ENCODE peak calls at places on chromosomes 2 and 18, in five cellular contexts. D is upper lobe of right lung, X is heart left ventricle, R is HCT116, Z is tibial nerve. Q is an unnamed sample. For H3K4me1 and H3K9me3, the result is how much of the 10 kb centered on the place peaks cover.

GRCh38 chr2:231257763-231258162 is 59.3 kb downstream of the ARMC9 start:
- DNase-seq in R (no peak), Z (no peak), D (no peak), X (no peak), Q (no peak)

GRCh38 chr2:41381701-41382100 is 666.1 kb upstream of the PKDCC start:
- DNase-seq in R (no peak), X (no peak), D (no peak), Z (no peak), Q (no peak)

GRCh38 chr2:231987088-231987788 is 25.7 kb downstream of the DIS3L2 start:
- DNase-seq in R (no peak), D (no peak), Z (no peak), X (no peak), Q (no peak)

GRCh38 chr2:222756951-222757645 is 85.6 kb downstream of the MOGAT1 start:
- DNase-seq in D (no peak), R (peak), Z (no peak), X (no peak), Q (no peak)

GRCh38 chr18:41645600-41646360 is 309.3 kb upstream of the PIK3C3 start:
- DNase-seq in Z (no peak), D (no peak), R (no peak), X (no peak), Q (no peak)

GRCh38 chr2:102488063-102488462 is 15.0 kb downstream of the SLC9A4 start:
- DNase-seq in Z (no peak), X (no peak), R (no peak), D (no peak), Q (no peak)

GRCh38 chr18:54089749-54090459 is 134.6 kb downstream of the MBD2 start:
- DNase-seq in Z (no peak), X (no peak), D (no peak), R (no peak), Q (no peak)

GRCh38 chr2:237432484-237433092 is 18.6 kb upstream of the COL6A3 start:
- DNase-seq in Z (no peak), R (peak), X (no peak), D (no peak), Q (no peak)

GRCh38 chr2:98412751-98413445 is 31.8 kb upstream of the INPP4A start:
- DNase-seq in R (peak), D (no peak), X (no peak), Z (peak), Q (no peak)

GRCh38 chr2:239186516-239186915 is 214.3 kb downstream of the HDAC4 start:
- DNase-seq in D (peak), Z (no peak), X (no peak), R (no peak), Q (no peak)

GRCh38 chr2:147182260-147182659 is 662.6 kb upstream of the ACVR2A start:
- DNase-seq in D (no peak), X (no peak), R (no peak), Z (no peak), Q (no peak)

GRCh38 chr2:38267270-38267925 is 109.7 kb downstream of the ATL2 start:
- DNase-seq in Z (no peak), D (no peak), X (no peak), R (no peak), Q (no peak)

GRCh38 chr18:36294031-36294430 is 3.5 kb upstream of the FHOD3 start:
- DNase-seq in X (no peak), D (no peak), Z (no peak), R (no peak), Q (no peak)

GRCh38 chr2:119820275-119820674 is 60.6 kb downstream of the PTPN4 start:
- DNase-seq in X (no peak), D (no peak), R (no peak), Z (no peak), Q (no peak)

GRCh38 chr2:182784777-182785176 is 68.7 kb downstream of the DNAJC10 start:
- DNase-seq in R (peak), Z (no peak), D (no peak), X (no peak), Q (no peak)

GRCh38 chr2:120760446-120761135 is 24.9 kb downstream of the GLI2 start:
- DNase-seq in Z (peak), X (peak), R (no peak), D (peak), Q (no peak)

GRCh38 chr2:9318461-9319337 is 104.6 kb downstream of the ITGB1BP1 start:
- DNase-seq in D (no peak), Z (peak), X (peak), R (no peak), Q (no peak)

GRCh38 chr18:61738488-61738887 is 154.3 kb downstream of the RNF152 start:
- DNase-seq in D (no peak), X (no peak), R (no peak), Z (peak), Q (no peak)

GRCh38 chr2:235669269-235669831 is 175.5 kb downstream of the AGAP1 start:
- DNase-seq in R (peak), Z (peak), D (peak), X (peak), Q (no peak)

GRCh38 chr2:158144914-158145625 is 43.4 kb downstream of the UPP2 start:
- DNase-seq in D (no peak), Z (no peak), R (peak), X (no peak), Q (no peak)

GRCh38 chr2:30611572-30611971 is 164.5 kb downstream of the LCLAT1 start:
- DNase-seq in R (no peak), X (no peak), Z (no peak), D (no peak), Q (no peak)

GRCh38 chr2:38066415-38066814 is 9.5 kb downstream of the CYP1B1 start:
- DNase-seq in R (no peak), Z (no peak), D (no peak), X (no peak), Q (no peak)

GRCh38 chr18:9065864-9066263 is 36.6 kb upstream of the NDUFV2 start:
- DNase-seq in R (no peak), Z (no peak), X (no peak), D (no peak), Q (no peak)

GRCh38 chr2:6538607-6539006 is 327.1 kb downstream of the CMPK2 start:
- DNase-seq in R (no peak), X (no peak), D (no peak), Z (no peak), Q (no peak)

GRCh38 chr2:105781274-105781673 is 36.6 kb downstream of the NCK2 start:
- DNase-seq in X (no peak), D (no peak), R (no peak), Z (no peak), Q (no peak)

GRCh38 chr18:74506405-74507119 is 10.4 kb downstream of the CNDP2 start:
- DNase-seq in Z (no peak), D (no peak), X (no peak), R (no peak), Q (no peak)

GRCh38 chr2:134023854-134024253 is 230.0 kb upstream of the MGAT5 start:
- DNase-seq in D (no peak), R (no peak), X (no peak), Z (no peak), Q (no peak)

GRCh38 chr18:59994357-59994756 is 94.6 kb downstream of the PMAIP1 start:
- DNase-seq in X (no peak), R (peak), D (no peak), Z (no peak), Q (no peak)

GRCh38 chr2:147098946-147099345 is 745.9 kb upstream of the ACVR2A start:
- DNase-seq in X (no peak), R (no peak), Z (no peak), D (no peak), Q (no peak)

GRCh38 chr2:192030289-192030688 is 164.4 kb downstream of the TMEFF2 start:
- DNase-seq in D (no peak), Z (no peak), X (no peak), R (no peak), Q (no peak)

GRCh38 chr2:189222440-189222839 is 42.9 kb upstream of the COL5A2 start:
- DNase-seq in X (no peak), Z (no peak), D (peak), R (no peak), Q (no peak)

GRCh38 chr2:25301453-25302352 is 40.0 kb downstream of the DNMT3A start:
- DNase-seq in D (no peak), R (peak), Z (no peak), X (no peak), Q (no peak)

GRCh38 chr2:224904390-224904789 is 137.9 kb downstream of the DOCK10 start:
- DNase-seq in Z (no peak), X (no peak), R (no peak), D (no peak), Q (no peak)

GRCh38 chr2:227388537-227389011 is 825 bp upstream of the SCYGR1 start:
- DNase-seq in Z (no peak), X (no peak), D (no peak), R (no peak), Q (no peak)

GRCh38 chr18:71221405-71221804 is 932.6 kb downstream of the SOCS6 start:
- DNase-seq in D (no peak), R (no peak), X (no peak), Z (no peak), Q (no peak)

GRCh38 chr2:67169417-67170140 is 227.6 kb upstream of the ETAA1 start:
- DNase-seq in R (no peak), D (no peak), X (no peak), Z (no peak), Q (no peak)

GRCh38 chr2:7111626-7112025 is 194.4 kb downstream of the RNF144A start:
- DNase-seq in R (no peak), Z (no peak), X (no peak), D (no peak), Q (no peak)

GRCh38 chr18:9839806-9840205 is 46.0 kb upstream of the TXNDC2 start:
- DNase-seq in Z (no peak), R (no peak), X (no peak), D (no peak), Q (no peak)

GRCh38 chr18:50079571-50080295 is 115.2 kb downstream of the MYO5B start:
- DNase-seq in D (peak), R (no peak), X (peak), Z (no peak), Q (no peak)

GRCh38 chr18:23519725-23520124 is 16.4 kb downstream of the RMC1 start:
- DNase-seq in X (no peak), Z (no peak), R (no peak), D (no peak), Q (no peak)

GRCh38 chr2:118321436-118322100 is 233.3 kb downstream of the INSIG2 start:
- DNase-seq in Z (no peak), X (no peak), R (no peak), D (no peak), Q (no peak)
- H3K4me1 ChIP-seq in Z (under half), X (under half), R (under half), D (under half), Q (under half)

DNA sequence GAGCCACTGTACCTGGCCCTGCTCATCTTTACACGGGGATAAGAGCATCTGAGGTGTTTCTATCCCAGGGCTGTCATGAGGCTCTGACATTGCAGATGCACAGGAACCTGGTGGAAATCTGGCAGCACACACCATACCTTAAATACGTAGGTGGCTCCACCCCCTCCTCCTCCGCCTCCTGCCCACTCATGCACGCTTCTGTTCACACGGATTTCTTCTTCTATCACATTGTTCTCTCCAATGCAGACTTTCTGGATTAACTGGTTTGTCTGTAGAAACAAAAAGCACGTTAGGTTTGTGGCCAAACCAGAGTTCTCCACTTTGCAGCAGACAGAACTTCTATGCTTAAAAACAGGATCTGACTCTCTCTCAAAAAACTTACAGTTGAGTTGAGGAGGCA is 118.2 kb downstream of the CLIP4 start:
- DNase-seq in X (no peak), Z (no peak), D (no peak), R (no peak), Q (no peak)
- H3K27ac ChIP-seq in X (no peak), Z (no peak), D (no peak), R (no peak), Q (no peak)

GRCh38 chr2:3904061-3904460 is 200.7 kb downstream of the DCDC2C start:
- DNase-seq in D (no peak), X (no peak), Z (no peak), R (no peak), Q (no peak)

GRCh38 chr2:3902131-3902530 is 198.8 kb downstream of the DCDC2C start:
- DNase-seq in D (no peak), R (no peak), Z (no peak), X (no peak), Q (no peak)
- H3K9me3 ChIP-seq in D (under half), R (under half), Z (under half), X (under half), Q (under half)

GRCh38 chr2:160417745-160418397 is 75.7 kb downstream of the RBMS1 start:
- DNase-seq in Z (no peak), X (no peak), D (no peak), R (no peak), Q (no peak)

GRCh38 chr2:160418853-160419252 is 74.8 kb downstream of the RBMS1 start:
- DNase-seq in R (no peak), X (no peak), Z (no peak), D (no peak), Q (no peak)

GRCh38 chr2:160418398-160418765 is 75.2 kb downstream of the RBMS1 start:
- DNase-seq in X (no peak), Z (no peak), R (no peak), D (no peak), Q (no peak)

GRCh38 chr2:160419776-160420521 is 73.7 kb downstream of the RBMS1 start:
- DNase-seq in X (no peak), Z (no peak), D (no peak), R (no peak), Q (no peak)

DNA sequence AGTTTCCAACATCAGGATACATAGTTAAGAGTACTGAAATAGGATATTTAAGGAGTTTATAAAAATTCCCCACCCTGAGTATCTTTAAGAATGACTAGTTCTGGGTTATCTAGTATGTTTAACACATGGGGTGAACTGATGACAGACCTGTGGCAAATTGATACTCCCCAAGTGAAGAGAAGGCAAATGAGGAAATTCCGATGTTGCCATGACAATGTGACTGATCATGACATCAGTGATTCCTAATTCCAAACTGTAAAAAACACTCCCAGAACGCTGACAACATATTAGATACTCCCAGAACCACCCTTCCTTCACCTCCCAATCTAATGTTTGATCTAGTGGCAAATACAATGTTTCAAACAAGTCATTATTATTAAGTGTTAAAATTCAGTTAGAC is 77.6 kb downstream of the RBMS1 start:
- DNase-seq in R (no peak), Z (no peak), X (no peak), D (no peak), Q (no peak)
- H3K4me1 ChIP-seq in R (under half), Z (under half), X (under half), D (under half), Q (under half)

GRCh38 chr2:218403810-218404209 is 4.1 kb downstream of the CTDSP1 start:
- DNase-seq in X (no peak), R (no peak), D (no peak), Z (no peak), Q (no peak)

GRCh38 chr2:218406209-218406948 is 6.7 kb downstream of the CTDSP1 start:
- DNase-seq in Z (peak), D (peak), R (peak), X (peak), Q (peak)

GRCh38 chr2:218402911-218403411 is 3.3 kb downstream of the CTDSP1 start:
- DNase-seq in R (no peak), X (peak), D (peak), Z (no peak), Q (no peak)

GRCh38 chr2:218405365-218406208 is 5.9 kb downstream of the CTDSP1 start:
- DNase-seq in Z (peak), R (no peak), X (no peak), D (peak), Q (no peak)

GRCh38 chr2:218404351-218405145 is 4.9 kb downstream of the CTDSP1 start:
- DNase-seq in D (no peak), Z (no peak), X (no peak), R (no peak), Q (no peak)
- H3K27ac ChIP-seq in D (peak), Z (peak), X (peak), R (peak), Q (peak)

GRCh38 chr18:63626431-63626830 is 17.6 kb downstream of the SERPINB4 start:
- DNase-seq in R (no peak), X (no peak), Z (no peak), D (no peak), Q (no peak)
- H3K9me3 ChIP-seq in R (under half), X (under half), Z (under half), D (under half), Q (under half)

GRCh38 chr2:28616618-28617017 is 120.8 kb downstream of the PLB1 start:
- DNase-seq in D (no peak), Z (no peak), X (no peak), R (no peak), Q (no peak)
- H3K4me1 ChIP-seq in D (under half), Z (under half), X (under half), R (under half), Q (half or more)

GRCh38 chr2:36584148-36584794 is 13.7 kb downstream of the FEZ2 start:
- DNase-seq in X (no peak), D (no peak), Z (no peak), R (no peak), Q (no peak)

GRCh38 chr2:36587091-36587490 is 10.9 kb downstream of the FEZ2 start:
- DNase-seq in R (no peak), D (no peak), Z (no peak), X (no peak), Q (no peak)

GRCh38 chr2:36587556-36587955 is 10.4 kb downstream of the FEZ2 start:
- DNase-seq in R (no peak), X (no peak), Z (no peak), D (no peak), Q (no peak)

GRCh38 chr2:36586672-36587071 is 11.3 kb downstream of the FEZ2 start:
- DNase-seq in D (no peak), R (no peak), Z (no peak), X (no peak), Q (no peak)

DNA sequence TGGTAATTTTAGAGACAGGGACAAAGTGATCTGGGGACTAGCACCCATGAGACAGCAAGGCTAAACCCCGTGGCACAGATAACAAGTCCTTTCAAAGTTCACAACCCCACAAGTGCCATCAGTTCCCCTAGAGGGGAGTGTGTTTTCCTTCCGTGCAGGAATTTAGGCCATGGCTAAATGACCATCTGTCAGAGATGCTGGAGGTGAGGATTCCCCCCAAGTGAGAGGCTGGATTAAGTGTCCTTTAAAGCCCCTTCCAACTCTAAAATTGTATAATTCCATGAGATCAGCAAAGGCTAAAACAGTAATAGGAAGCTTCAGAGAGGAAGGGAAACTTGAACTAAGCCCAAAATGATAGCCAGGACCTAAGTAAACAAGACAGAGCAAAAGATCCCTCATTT is 8.7 kb downstream of the FEZ2 start:
- DNase-seq in Z (no peak), D (no peak), X (no peak), R (no peak), Q (no peak)
- H3K27ac ChIP-seq in Z (no peak), D (no peak), X (peak), R (no peak), Q (no peak)

DNA sequence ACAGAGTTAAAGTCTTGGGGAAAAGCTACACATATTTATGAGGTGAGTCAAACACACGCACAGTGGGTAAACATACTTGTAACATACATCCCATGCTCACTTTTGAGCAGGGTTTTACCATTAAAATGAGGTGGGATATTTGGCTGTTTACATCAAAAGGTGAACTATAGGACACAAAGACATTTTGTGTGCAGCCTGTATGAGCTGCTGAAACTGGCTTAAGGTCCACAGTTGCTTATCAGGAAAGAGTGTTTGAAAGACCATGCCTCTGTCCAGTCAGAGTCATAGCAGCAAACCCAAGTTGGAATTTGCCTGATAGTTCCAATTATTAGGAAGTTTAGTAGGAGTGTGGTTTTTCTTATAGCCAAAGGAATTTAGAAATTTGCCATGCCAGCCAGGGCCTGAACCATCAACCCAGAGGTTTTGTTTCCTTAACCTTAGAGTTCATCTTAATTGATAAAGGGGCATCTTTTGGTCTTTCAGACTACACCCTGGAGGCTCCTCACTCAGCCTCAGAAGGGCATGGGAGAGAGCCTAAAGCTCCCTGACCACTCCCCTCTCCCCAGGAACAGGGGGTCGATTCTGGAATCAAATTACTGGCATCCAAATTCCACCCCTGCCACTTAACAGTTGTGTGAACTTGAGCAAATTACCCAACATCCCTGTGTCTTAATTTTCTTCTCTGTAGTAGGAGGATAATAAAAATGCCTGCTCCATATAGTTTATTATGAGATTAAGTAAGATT is 29.9 kb upstream of the L3MBTL4 start:
- DNase-seq in D (no peak), Z (no peak), X (no peak), R (no peak), Q (no peak)
- H3K9me3 ChIP-seq in D (under half), Z (under half), X (under half), R (under half), Q (under half)

GRCh38 chr2:106847366-106847765 is 38.6 kb downstream of the ST6GAL2 start:
- DNase-seq in X (no peak), Z (no peak), R (no peak), D (no peak), Q (no peak)

GRCh38 chr2:106851475-106851874 is 34.5 kb downstream of the ST6GAL2 start:
- DNase-seq in X (no peak), Z (no peak), D (no peak), R (no peak), Q (no peak)

GRCh38 chr2:106852103-106852502 is 33.9 kb downstream of the ST6GAL2 start:
- DNase-seq in X (no peak), D (no peak), R (no peak), Z (no peak), Q (no peak)

GRCh38 chr2:106849253-106849652 is 36.7 kb downstream of the ST6GAL2 start:
- DNase-seq in D (no peak), Z (no peak), X (no peak), R (no peak), Q (no peak)

GRCh38 chr2:106851055-106851454 is 34.9 kb downstream of the ST6GAL2 start:
- DNase-seq in X (no peak), R (no peak), D (no peak), Z (no peak), Q (no peak)
- H3K4me1 ChIP-seq in X (under half), R (under half), D (under half), Z (under half), Q (half or more)

Q was measured in thoracic aorta.